ENCODE peak calls at places on chromosomes 16 and 17, in eight cellular contexts. One of them, this sample, is unnamed.

GRCh38 chr17:61669522-61669921 is 78.5 kb upstream of the NACA2 start:
- DNase-seq in retinal pigment epithelial cell: no peak
- DNase-seq in AG04449: no peak
- DNase-seq in fibroblast of mammary gland: no peak
- DNase-seq in CD8-positive, alpha-beta T cell: no peak
- DNase-seq in A549: no peak
- DNase-seq in PC-3: no peak
- DNase-seq in stomach: no peak
- DNase-seq in this sample: no peak

GRCh38 chr16:84524346-84524920 is 20.0 kb upstream of the MEAK7 start:
- DNase-seq in stomach: no peak
- DNase-seq in A549: no peak
- DNase-seq in retinal pigment epithelial cell: no peak
- DNase-seq in PC-3: no peak
- DNase-seq in AG04449: no peak
- DNase-seq in fibroblast of mammary gland: no peak
- DNase-seq in CD8-positive, alpha-beta T cell: no peak
- DNase-seq in this sample: no peak

GRCh38 chr17:79459003-79459655 is 151.7 kb downstream of the RBFOX3 start:
- DNase-seq in PC-3: no peak
- DNase-seq in A549: no peak
- DNase-seq in AG04449: no peak
- DNase-seq in stomach: no peak
- DNase-seq in CD8-positive, alpha-beta T cell: no peak
- DNase-seq in retinal pigment epithelial cell: no peak
- DNase-seq in fibroblast of mammary gland: no peak
- DNase-seq in this sample: no peak

GRCh38 chr17:39612291-39612894 is 4.7 kb upstream of the NEUROD2 start:
- DNase-seq in A549: no peak
- DNase-seq in stomach: no peak
- DNase-seq in fibroblast of mammary gland: no peak
- DNase-seq in AG04449: no peak
- DNase-seq in retinal pigment epithelial cell: no peak
- DNase-seq in CD8-positive, alpha-beta T cell: no peak
- DNase-seq in PC-3: no peak
- DNase-seq in this sample: no peak

GRCh38 chr16:81649561-81649960 is 129.5 kb upstream of the PLCG2 start:
- DNase-seq in A549: no peak
- DNase-seq in CD8-positive, alpha-beta T cell: no peak
- DNase-seq in stomach: no peak
- DNase-seq in AG04449: no peak
- DNase-seq in PC-3: no peak
- DNase-seq in retinal pigment epithelial cell: no peak
- DNase-seq in fibroblast of mammary gland: no peak
- DNase-seq in this sample: no peak

GRCh38 chr17:48503747-48504146 is 27.1 kb downstream of the HOXB1 start:
- DNase-seq in PC-3: no peak
- DNase-seq in retinal pigment epithelial cell: no peak
- DNase-seq in A549: no peak
- DNase-seq in CD8-positive, alpha-beta T cell: no peak
- DNase-seq in fibroblast of mammary gland: no peak
- DNase-seq in AG04449: no peak
- DNase-seq in stomach: no peak
- DNase-seq in this sample: no peak

GRCh38 chr17:21199311-21199710 is 14.7 kb downstream of the TMEM11 start:
- DNase-seq in PC-3: peak
- DNase-seq in AG04449: no peak
- DNase-seq in A549: no peak
- DNase-seq in retinal pigment epithelial cell: no peak
- DNase-seq in CD8-positive, alpha-beta T cell: no peak
- DNase-seq in fibroblast of mammary gland: peak
- DNase-seq in stomach: no peak
- DNase-seq in this sample: peak

GRCh38 chr17:81398855-81399451 is 3.7 kb downstream of the BAHCC1 start:
- DNase-seq in stomach: no peak
- DNase-seq in AG04449: no peak
- DNase-seq in A549: no peak
- DNase-seq in PC-3: peak
- DNase-seq in retinal pigment epithelial cell: no peak
- DNase-seq in fibroblast of mammary gland: no peak
- DNase-seq in CD8-positive, alpha-beta T cell: no peak
- DNase-seq in this sample: no peak

GRCh38 chr17:82960419-82961271 is 118.8 kb upstream of the METRNL start:
- DNase-seq in CD8-positive, alpha-beta T cell: no peak
- DNase-seq in AG04449: no peak
- DNase-seq in A549: no peak
- DNase-seq in stomach: peak
- DNase-seq in PC-3: no peak
- DNase-seq in fibroblast of mammary gland: no peak
- DNase-seq in retinal pigment epithelial cell: no peak
- DNase-seq in this sample: no peak

GRCh38 chr17:72665841-72666518 is 426.5 kb downstream of the SLC39A11 start:
- DNase-seq in stomach: no peak
- DNase-seq in CD8-positive, alpha-beta T cell: no peak
- DNase-seq in PC-3: no peak
- DNase-seq in A549: no peak
- DNase-seq in fibroblast of mammary gland: peak
- DNase-seq in retinal pigment epithelial cell: no peak
- DNase-seq in AG04449: no peak
- DNase-seq in this sample: no peak

GRCh38 chr17:68704897-68705296 is 103.7 kb upstream of the FAM20A start:
- DNase-seq in PC-3: no peak
- DNase-seq in A549: no peak
- DNase-seq in stomach: no peak
- DNase-seq in CD8-positive, alpha-beta T cell: no peak
- DNase-seq in fibroblast of mammary gland: peak
- DNase-seq in retinal pigment epithelial cell: no peak
- DNase-seq in AG04449: peak
- DNase-seq in this sample: peak

GRCh38 chr17:68707032-68707431 is 105.9 kb upstream of the FAM20A start:
- DNase-seq in stomach: no peak
- DNase-seq in PC-3: peak
- DNase-seq in fibroblast of mammary gland: peak
- DNase-seq in AG04449: peak
- DNase-seq in A549: no peak
- DNase-seq in CD8-positive, alpha-beta T cell: no peak
- DNase-seq in retinal pigment epithelial cell: no peak
- DNase-seq in this sample: peak

GRCh38 chr17:68709461-68709860 is 108.3 kb upstream of the FAM20A start:
- DNase-seq in retinal pigment epithelial cell: no peak
- DNase-seq in PC-3: no peak
- DNase-seq in stomach: no peak
- DNase-seq in fibroblast of mammary gland: peak
- DNase-seq in CD8-positive, alpha-beta T cell: no peak
- DNase-seq in AG04449: no peak
- DNase-seq in A549: no peak
- DNase-seq in this sample: no peak

GRCh38 chr17:68705331-68706166 is 104.4 kb upstream of the FAM20A start:
- DNase-seq in stomach: no peak
- DNase-seq in CD8-positive, alpha-beta T cell: no peak
- DNase-seq in AG04449: peak
- DNase-seq in retinal pigment epithelial cell: no peak
- DNase-seq in PC-3: no peak
- DNase-seq in fibroblast of mammary gland: peak
- DNase-seq in A549: no peak
- DNase-seq in this sample: peak

GRCh38 chr17:68706351-68706750 is 105.2 kb upstream of the FAM20A start:
- DNase-seq in retinal pigment epithelial cell: no peak
- DNase-seq in A549: no peak
- DNase-seq in PC-3: no peak
- DNase-seq in CD8-positive, alpha-beta T cell: no peak
- DNase-seq in stomach: no peak
- DNase-seq in AG04449: no peak
- DNase-seq in fibroblast of mammary gland: peak
- DNase-seq in this sample: no peak
- H3K4me3 ChIP-seq in retinal pigment epithelial cell: no peak
- H3K4me3 ChIP-seq in A549: no peak
- H3K4me3 ChIP-seq in PC-3: no peak
- H3K4me3 ChIP-seq in CD8-positive, alpha-beta T cell: no peak
- H3K4me3 ChIP-seq in stomach: no peak
- H3K4me3 ChIP-seq in AG04449: no peak
- H3K4me3 ChIP-seq in fibroblast of mammary gland: no peak
- H3K4me3 ChIP-seq in this sample: no peak

GRCh38 chr16:78446486-78446885 is 347.0 kb downstream of the WWOX start:
- DNase-seq in A549: no peak
- DNase-seq in PC-3: no peak
- DNase-seq in AG04449: no peak
- DNase-seq in retinal pigment epithelial cell: no peak
- DNase-seq in CD8-positive, alpha-beta T cell: no peak
- DNase-seq in stomach: no peak
- DNase-seq in fibroblast of mammary gland: no peak
- DNase-seq in this sample: no peak
- TF ChIP-seq CTCF in A549: no peak
- TF ChIP-seq CTCF in PC-3: no peak
- TF ChIP-seq CTCF in AG04449: no peak
- TF ChIP-seq CTCF in retinal pigment epithelial cell: no peak
- TF ChIP-seq CTCF in CD8-positive, alpha-beta T cell: no peak
- TF ChIP-seq CTCF in stomach: no peak
- TF ChIP-seq CTCF in fibroblast of mammary gland: no peak
- TF ChIP-seq CTCF in this sample: no peak

GRCh38 chr17:64497565-64498035 is 746 bp upstream of the POLG2 start:
- DNase-seq in CD8-positive, alpha-beta T cell: no peak
- DNase-seq in AG04449: no peak
- DNase-seq in stomach: no peak
- DNase-seq in fibroblast of mammary gland: no peak
- DNase-seq in PC-3: no peak
- DNase-seq in retinal pigment epithelial cell: no peak
- DNase-seq in A549: no peak
- DNase-seq in this sample: no peak

GRCh38 chr17:64496786-64497564 is at the start of gene POLG2:
- DNase-seq in PC-3: peak
- DNase-seq in fibroblast of mammary gland: peak
- DNase-seq in AG04449: peak
- DNase-seq in CD8-positive, alpha-beta T cell: peak
- DNase-seq in retinal pigment epithelial cell: peak
- DNase-seq in stomach: peak
- DNase-seq in A549: peak
- DNase-seq in this sample: peak

GRCh38 chr17:64500487-64500859 is 3.6 kb upstream of the POLG2 start:
- DNase-seq in AG04449: no peak
- DNase-seq in retinal pigment epithelial cell: no peak
- DNase-seq in fibroblast of mammary gland: no peak
- DNase-seq in stomach: no peak
- DNase-seq in CD8-positive, alpha-beta T cell: no peak
- DNase-seq in PC-3: no peak
- DNase-seq in A549: no peak
- DNase-seq in this sample: no peak

GRCh38 chr17:64499805-64500486 is 3.1 kb upstream of the POLG2 start:
- DNase-seq in PC-3: peak
- DNase-seq in fibroblast of mammary gland: peak
- DNase-seq in retinal pigment epithelial cell: no peak
- DNase-seq in A549: no peak
- DNase-seq in AG04449: no peak
- DNase-seq in stomach: no peak
- DNase-seq in CD8-positive, alpha-beta T cell: no peak
- DNase-seq in this sample: no peak

GRCh38 chr17:64498308-64499203 is 1.7 kb upstream of the POLG2 start:
- DNase-seq in A549: no peak
- DNase-seq in PC-3: peak
- DNase-seq in CD8-positive, alpha-beta T cell: no peak
- DNase-seq in fibroblast of mammary gland: peak
- DNase-seq in retinal pigment epithelial cell: no peak
- DNase-seq in stomach: no peak
- DNase-seq in AG04449: no peak
- DNase-seq in this sample: no peak
- H3K4me3 ChIP-seq in A549: no peak
- H3K4me3 ChIP-seq in PC-3: peak
- H3K4me3 ChIP-seq in CD8-positive, alpha-beta T cell: no peak
- H3K4me3 ChIP-seq in fibroblast of mammary gland: no peak
- H3K4me3 ChIP-seq in retinal pigment epithelial cell: no peak
- H3K4me3 ChIP-seq in stomach: no peak
- H3K4me3 ChIP-seq in AG04449: no peak
- H3K4me3 ChIP-seq in this sample: no peak

DNA sequence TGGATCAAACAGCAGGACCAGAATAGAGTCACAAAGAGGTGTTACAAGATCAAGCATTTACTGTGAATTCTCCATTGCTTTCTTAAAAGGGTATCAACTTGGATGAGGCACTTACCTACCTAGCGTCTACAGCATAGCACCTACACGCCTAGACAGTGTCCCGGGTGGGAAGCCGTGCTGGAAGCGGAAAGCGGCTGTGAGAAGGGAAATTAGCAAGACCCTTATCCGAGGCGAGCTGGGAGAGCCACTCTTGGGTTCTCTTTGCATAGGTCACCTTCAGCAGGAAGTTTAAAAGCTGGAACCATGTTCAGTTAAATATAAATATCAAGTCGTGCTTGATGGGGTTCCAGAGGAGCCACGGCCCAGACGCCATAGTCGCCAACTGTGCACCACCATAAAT is 46.3 kb downstream of the TRARG1 start:
- DNase-seq in retinal pigment epithelial cell: no peak
- DNase-seq in stomach: no peak
- DNase-seq in CD8-positive, alpha-beta T cell: no peak
- DNase-seq in fibroblast of mammary gland: no peak
- DNase-seq in AG04449: no peak
- DNase-seq in PC-3: no peak
- DNase-seq in A549: no peak
- DNase-seq in this sample: no peak
- TF ChIP-seq CTCF in retinal pigment epithelial cell: no peak
- TF ChIP-seq CTCF in stomach: no peak
- TF ChIP-seq CTCF in CD8-positive, alpha-beta T cell: no peak
- TF ChIP-seq CTCF in fibroblast of mammary gland: no peak
- TF ChIP-seq CTCF in AG04449: no peak
- TF ChIP-seq CTCF in PC-3: no peak
- TF ChIP-seq CTCF in A549: no peak
- TF ChIP-seq CTCF in this sample: no peak

DNA sequence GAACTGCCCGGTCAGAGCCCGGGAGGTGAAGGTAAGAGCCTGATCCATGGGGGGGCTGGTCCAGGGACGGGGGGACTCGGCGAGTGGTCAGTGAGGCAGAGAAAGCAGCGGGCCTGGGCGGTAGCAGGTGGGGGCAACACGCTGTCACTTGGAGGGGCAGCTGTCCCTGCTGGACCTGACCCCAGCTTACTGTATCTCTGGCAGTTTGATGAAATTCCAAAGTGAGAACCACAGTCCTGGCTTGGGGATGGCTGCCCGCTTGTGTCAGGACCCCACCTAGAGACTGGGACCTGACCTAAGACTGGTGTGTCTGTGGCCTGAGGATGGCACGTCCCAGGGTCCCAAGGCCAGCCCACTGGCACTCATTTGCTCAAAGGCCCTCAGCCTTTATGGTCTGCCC is 35.1 kb upstream of the KSR1 start:
- DNase-seq in stomach: no peak
- DNase-seq in PC-3: no peak
- DNase-seq in CD8-positive, alpha-beta T cell: no peak
- DNase-seq in fibroblast of mammary gland: no peak
- DNase-seq in A549: no peak
- DNase-seq in retinal pigment epithelial cell: no peak
- DNase-seq in AG04449: no peak
- DNase-seq in this sample: no peak
- H3K4me3 ChIP-seq in stomach: no peak
- H3K4me3 ChIP-seq in PC-3: no peak
- H3K4me3 ChIP-seq in CD8-positive, alpha-beta T cell: no peak
- H3K4me3 ChIP-seq in fibroblast of mammary gland: no peak
- H3K4me3 ChIP-seq in A549: no peak
- H3K4me3 ChIP-seq in retinal pigment epithelial cell: no peak
- H3K4me3 ChIP-seq in AG04449: no peak
- H3K4me3 ChIP-seq in this sample: no peak